ENCODE peak calls at places on chromosome X, in nine cellular contexts. One of them, this sample, is unnamed.

GRCh38 chrX:24133280-24133679 is 16.2 kb upstream of the ZFX start:
- DNase-seq in esophagus muscularis mucosa: no peak
- DNase-seq in endodermal cell: no peak
- DNase-seq in activated CD8-positive, alpha-beta T cell treated with anti-CD3 and anti-CD28 coated beads for 36 hours: no peak
- DNase-seq in sigmoid colon: no peak
- DNase-seq in WTC11: no peak
- DNase-seq in AG09319: no peak
- DNase-seq in H9: no peak
- DNase-seq in GM13976: no peak
- DNase-seq in this sample: no peak

GRCh38 chrX:20224814-20225487 is 41.8 kb downstream of the RPS6KA3 start:
- DNase-seq in esophagus muscularis mucosa: no peak
- DNase-seq in endodermal cell: no peak
- DNase-seq in activated CD8-positive, alpha-beta T cell treated with anti-CD3 and anti-CD28 coated beads for 36 hours: peak; percentile 13
- DNase-seq in sigmoid colon: no peak
- DNase-seq in WTC11: no peak
- DNase-seq in AG09319: no peak
- DNase-seq in H9: no peak
- DNase-seq in GM13976: peak; percentile 8
- DNase-seq in this sample: peak; percentile 21

GRCh38 chrX:12245650-12246645 is 107.7 kb downstream of the FRMPD4 start:
- DNase-seq in esophagus muscularis mucosa: no peak
- DNase-seq in endodermal cell: no peak
- DNase-seq in activated CD8-positive, alpha-beta T cell treated with anti-CD3 and anti-CD28 coated beads for 36 hours: no peak
- DNase-seq in sigmoid colon: no peak
- DNase-seq in WTC11: no peak
- DNase-seq in AG09319: peak; percentile 30
- DNase-seq in H9: no peak
- DNase-seq in GM13976: no peak
- DNase-seq in this sample: no peak

GRCh38 chrX:37010496-37010895 is 2.3 kb downstream of the FAM47C start:
- DNase-seq in esophagus muscularis mucosa: no peak
- DNase-seq in endodermal cell: no peak
- DNase-seq in activated CD8-positive, alpha-beta T cell treated with anti-CD3 and anti-CD28 coated beads for 36 hours: no peak
- DNase-seq in sigmoid colon: no peak
- DNase-seq in WTC11: no peak
- DNase-seq in AG09319: no peak
- DNase-seq in H9: no peak
- DNase-seq in GM13976: no peak
- DNase-seq in this sample: no peak

GRCh38 chrX:47651043-47651905 is 911 bp upstream of the ELK1 start:
- DNase-seq in esophagus muscularis mucosa: no peak
- DNase-seq in endodermal cell: no peak
- DNase-seq in activated CD8-positive, alpha-beta T cell treated with anti-CD3 and anti-CD28 coated beads for 36 hours: no peak
- DNase-seq in sigmoid colon: no peak
- DNase-seq in WTC11: no peak
- DNase-seq in AG09319: no peak
- DNase-seq in H9: no peak
- DNase-seq in GM13976: no peak
- DNase-seq in this sample: no peak

GRCh38 chrX:75156537-75156945 is 458 bp upstream of the ABCB7 start:
- DNase-seq in esophagus muscularis mucosa: no peak
- DNase-seq in endodermal cell: no peak
- DNase-seq in activated CD8-positive, alpha-beta T cell treated with anti-CD3 and anti-CD28 coated beads for 36 hours: peak; percentile 9
- DNase-seq in sigmoid colon: no peak
- DNase-seq in WTC11: no peak
- DNase-seq in AG09319: no peak
- DNase-seq in H9: no peak
- DNase-seq in GM13976: peak; percentile 7
- DNase-seq in this sample: no peak

GRCh38 chrX:46912098-46912672 is at the start of gene JADE3:
- DNase-seq in esophagus muscularis mucosa: peak; percentile 91
- DNase-seq in endodermal cell: peak; percentile 88
- DNase-seq in activated CD8-positive, alpha-beta T cell treated with anti-CD3 and anti-CD28 coated beads for 36 hours: peak; percentile 15
- DNase-seq in sigmoid colon: peak; percentile 85
- DNase-seq in WTC11: peak; percentile 70
- DNase-seq in AG09319: peak; percentile 7
- DNase-seq in H9: peak; percentile 75
- DNase-seq in GM13976: peak; percentile 67
- DNase-seq in this sample: peak; percentile 71

GRCh38 chrX:46257451-46257879 is 287.8 kb downstream of the ZNF674 start:
- DNase-seq in esophagus muscularis mucosa: no peak
- DNase-seq in endodermal cell: no peak
- DNase-seq in activated CD8-positive, alpha-beta T cell treated with anti-CD3 and anti-CD28 coated beads for 36 hours: peak; percentile 4
- DNase-seq in sigmoid colon: no peak
- DNase-seq in WTC11: no peak
- DNase-seq in AG09319: no peak
- DNase-seq in H9: no peak
- DNase-seq in GM13976: no peak
- DNase-seq in this sample: no peak

GRCh38 chrX:79138658-79139241 is 5.7 kb upstream of the GPR174 start:
- DNase-seq in esophagus muscularis mucosa: no peak
- DNase-seq in endodermal cell: no peak
- DNase-seq in activated CD8-positive, alpha-beta T cell treated with anti-CD3 and anti-CD28 coated beads for 36 hours: no peak
- DNase-seq in sigmoid colon: no peak
- DNase-seq in WTC11: no peak
- DNase-seq in AG09319: no peak
- DNase-seq in H9: no peak
- DNase-seq in GM13976: peak; percentile 34
- DNase-seq in this sample: peak; percentile 18

GRCh38 chrX:48938721-48939416 is 18.5 kb downstream of the OTUD5 start:
- DNase-seq in esophagus muscularis mucosa: no peak
- DNase-seq in endodermal cell: no peak
- DNase-seq in activated CD8-positive, alpha-beta T cell treated with anti-CD3 and anti-CD28 coated beads for 36 hours: peak; percentile 87
- DNase-seq in sigmoid colon: no peak
- DNase-seq in WTC11: no peak
- DNase-seq in AG09319: no peak
- DNase-seq in H9: no peak
- DNase-seq in GM13976: peak; percentile 53
- DNase-seq in this sample: no peak

GRCh38 chrX:40922307-40922706 is 162.9 kb upstream of the USP9X start:
- DNase-seq in esophagus muscularis mucosa: no peak
- DNase-seq in endodermal cell: peak; percentile 83
- DNase-seq in activated CD8-positive, alpha-beta T cell treated with anti-CD3 and anti-CD28 coated beads for 36 hours: no peak
- DNase-seq in sigmoid colon: no peak
- DNase-seq in WTC11: peak; percentile 13
- DNase-seq in AG09319: no peak
- DNase-seq in H9: peak; percentile 71
- DNase-seq in GM13976: no peak
- DNase-seq in this sample: no peak

DNA sequence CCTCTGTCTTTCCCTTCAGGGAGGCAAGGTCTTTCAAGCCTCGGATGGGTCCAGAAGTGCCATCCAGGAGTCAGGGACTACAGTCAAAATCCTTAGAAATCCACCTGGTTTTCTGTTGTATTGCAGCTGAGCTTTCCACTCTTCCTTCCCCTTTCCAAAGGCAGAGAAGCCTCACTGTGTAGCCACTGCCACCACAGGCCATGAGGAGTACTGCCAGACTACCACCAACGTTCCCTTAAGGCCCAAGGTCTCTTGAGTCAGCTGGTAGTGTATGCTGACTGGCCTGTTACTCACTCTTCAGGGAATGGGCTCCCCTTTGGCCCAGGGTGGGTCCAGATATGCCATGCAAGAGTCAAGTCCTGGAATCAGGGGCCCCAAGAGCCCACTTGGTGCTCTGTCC is 1454.1 kb downstream of the PCDH19 start:
- DNase-seq in esophagus muscularis mucosa: no peak
- DNase-seq in endodermal cell: peak; percentile 86
- DNase-seq in activated CD8-positive, alpha-beta T cell treated with anti-CD3 and anti-CD28 coated beads for 36 hours: no peak
- DNase-seq in sigmoid colon: no peak
- DNase-seq in WTC11: peak; percentile 19
- DNase-seq in AG09319: no peak
- DNase-seq in H9: peak; percentile 74
- DNase-seq in GM13976: no peak
- DNase-seq in this sample: no peak
- TF ChIP-seq CTCF in esophagus muscularis mucosa: no peak
- TF ChIP-seq CTCF in endodermal cell: peak; percentile 69
- TF ChIP-seq CTCF in activated CD8-positive, alpha-beta T cell treated with anti-CD3 and anti-CD28 coated beads for 36 hours: no peak
- TF ChIP-seq CTCF in sigmoid colon: no peak
- TF ChIP-seq CTCF in WTC11: no peak
- TF ChIP-seq CTCF in AG09319: no peak
- TF ChIP-seq CTCF in H9: peak; percentile 68
- TF ChIP-seq CTCF in GM13976: no peak
- TF ChIP-seq CTCF in this sample: no peak

DNA sequence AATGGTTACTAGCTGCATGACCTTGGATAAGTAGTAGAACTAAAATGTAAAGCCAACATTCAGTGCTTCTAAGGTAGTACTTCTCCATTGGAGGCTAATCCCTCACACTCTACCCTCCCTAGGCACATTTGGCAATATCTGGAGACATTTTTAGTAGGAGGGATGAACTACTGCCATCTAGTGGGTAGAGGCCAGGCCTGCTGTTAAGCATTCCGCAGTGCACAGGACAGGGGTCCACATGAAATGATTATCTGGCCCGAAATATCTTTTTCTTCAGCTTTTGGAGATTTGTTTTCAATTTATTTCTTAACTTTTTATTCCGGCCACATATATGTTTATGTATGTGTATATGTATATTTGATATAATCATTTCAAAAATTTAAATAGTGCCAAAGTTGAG is 36.0 kb upstream of the SPANXC start:
- DNase-seq in esophagus muscularis mucosa: no peak
- DNase-seq in endodermal cell: peak; percentile 68
- DNase-seq in activated CD8-positive, alpha-beta T cell treated with anti-CD3 and anti-CD28 coated beads for 36 hours: peak; percentile 6
- DNase-seq in sigmoid colon: no peak
- DNase-seq in WTC11: peak; percentile 7
- DNase-seq in AG09319: no peak
- DNase-seq in H9: peak; percentile 30
- DNase-seq in GM13976: no peak
- DNase-seq in this sample: no peak
- TF ChIP-seq CTCF in esophagus muscularis mucosa: peak; percentile 34
- TF ChIP-seq CTCF in endodermal cell: peak; percentile 84
- TF ChIP-seq CTCF in activated CD8-positive, alpha-beta T cell treated with anti-CD3 and anti-CD28 coated beads for 36 hours: no peak
- TF ChIP-seq CTCF in sigmoid colon: no peak
- TF ChIP-seq CTCF in WTC11: peak; percentile 19
- TF ChIP-seq CTCF in AG09319: peak; percentile 64
- TF ChIP-seq CTCF in H9: peak; percentile 76
- TF ChIP-seq CTCF in GM13976: peak; percentile 24
- TF ChIP-seq CTCF in this sample: peak; percentile 64

GRCh38 chrX:18714910-18715309 is 7.5 kb downstream of the PPEF1 start:
- DNase-seq in esophagus muscularis mucosa: no peak
- DNase-seq in endodermal cell: no peak
- DNase-seq in activated CD8-positive, alpha-beta T cell treated with anti-CD3 and anti-CD28 coated beads for 36 hours: no peak
- DNase-seq in sigmoid colon: no peak
- DNase-seq in WTC11: no peak
- DNase-seq in AG09319: no peak
- DNase-seq in H9: no peak
- DNase-seq in GM13976: no peak
- DNase-seq in this sample: no peak

GRCh38 chrX:18722500-18723071 is 15.1 kb downstream of the PPEF1 start:
- DNase-seq in esophagus muscularis mucosa: no peak
- DNase-seq in endodermal cell: no peak
- DNase-seq in activated CD8-positive, alpha-beta T cell treated with anti-CD3 and anti-CD28 coated beads for 36 hours: no peak
- DNase-seq in sigmoid colon: no peak
- DNase-seq in WTC11: no peak
- DNase-seq in AG09319: no peak
- DNase-seq in H9: no peak
- DNase-seq in GM13976: no peak
- DNase-seq in this sample: no peak

GRCh38 chrX:18721683-18722499 is 14.4 kb downstream of the PPEF1 start:
- DNase-seq in esophagus muscularis mucosa: no peak
- DNase-seq in endodermal cell: no peak
- DNase-seq in activated CD8-positive, alpha-beta T cell treated with anti-CD3 and anti-CD28 coated beads for 36 hours: no peak
- DNase-seq in sigmoid colon: no peak
- DNase-seq in WTC11: no peak
- DNase-seq in AG09319: no peak
- DNase-seq in H9: no peak
- DNase-seq in GM13976: no peak
- DNase-seq in this sample: no peak

GRCh38 chrX:18725316-18725943 is 18.0 kb downstream of the PPEF1 start:
- DNase-seq in esophagus muscularis mucosa: no peak
- DNase-seq in endodermal cell: peak; percentile 47
- DNase-seq in activated CD8-positive, alpha-beta T cell treated with anti-CD3 and anti-CD28 coated beads for 36 hours: no peak
- DNase-seq in sigmoid colon: no peak
- DNase-seq in WTC11: no peak
- DNase-seq in AG09319: no peak
- DNase-seq in H9: peak; percentile 36
- DNase-seq in GM13976: no peak
- DNase-seq in this sample: no peak

GRCh38 chrX:18719852-18720251 is 12.4 kb downstream of the PPEF1 start:
- DNase-seq in esophagus muscularis mucosa: no peak
- DNase-seq in endodermal cell: no peak
- DNase-seq in activated CD8-positive, alpha-beta T cell treated with anti-CD3 and anti-CD28 coated beads for 36 hours: no peak
- DNase-seq in sigmoid colon: no peak
- DNase-seq in WTC11: no peak
- DNase-seq in AG09319: no peak
- DNase-seq in H9: no peak
- DNase-seq in GM13976: no peak
- DNase-seq in this sample: no peak
- TF ChIP-seq CTCF in esophagus muscularis mucosa: no peak
- TF ChIP-seq CTCF in endodermal cell: no peak
- TF ChIP-seq CTCF in activated CD8-positive, alpha-beta T cell treated with anti-CD3 and anti-CD28 coated beads for 36 hours: no peak
- TF ChIP-seq CTCF in sigmoid colon: no peak
- TF ChIP-seq CTCF in WTC11: no peak
- TF ChIP-seq CTCF in AG09319: no peak
- TF ChIP-seq CTCF in H9: no peak
- TF ChIP-seq CTCF in GM13976: no peak
- TF ChIP-seq CTCF in this sample: no peak

GRCh38 chrX:148885203-148885602 is 384.8 kb downstream of the AFF2 start:
- DNase-seq in esophagus muscularis mucosa: no peak
- DNase-seq in endodermal cell: peak; percentile 45
- DNase-seq in activated CD8-positive, alpha-beta T cell treated with anti-CD3 and anti-CD28 coated beads for 36 hours: no peak
- DNase-seq in sigmoid colon: no peak
- DNase-seq in WTC11: no peak
- DNase-seq in AG09319: no peak
- DNase-seq in H9: no peak
- DNase-seq in GM13976: no peak
- DNase-seq in this sample: no peak
- TF ChIP-seq CTCF in esophagus muscularis mucosa: no peak
- TF ChIP-seq CTCF in endodermal cell: peak; percentile 54
- TF ChIP-seq CTCF in activated CD8-positive, alpha-beta T cell treated with anti-CD3 and anti-CD28 coated beads for 36 hours: no peak
- TF ChIP-seq CTCF in sigmoid colon: no peak
- TF ChIP-seq CTCF in WTC11: no peak
- TF ChIP-seq CTCF in AG09319: no peak
- TF ChIP-seq CTCF in H9: no peak
- TF ChIP-seq CTCF in GM13976: no peak
- TF ChIP-seq CTCF in this sample: no peak

GRCh38 chrX:38095971-38096529 is 89.7 kb downstream of the SYTL5 start:
- DNase-seq in esophagus muscularis mucosa: no peak
- DNase-seq in endodermal cell: no peak
- DNase-seq in activated CD8-positive, alpha-beta T cell treated with anti-CD3 and anti-CD28 coated beads for 36 hours: no peak
- DNase-seq in sigmoid colon: no peak
- DNase-seq in WTC11: no peak
- DNase-seq in AG09319: no peak
- DNase-seq in H9: no peak
- DNase-seq in GM13976: no peak
- DNase-seq in this sample: no peak
- TF ChIP-seq CTCF in esophagus muscularis mucosa: no peak
- TF ChIP-seq CTCF in endodermal cell: no peak
- TF ChIP-seq CTCF in activated CD8-positive, alpha-beta T cell treated with anti-CD3 and anti-CD28 coated beads for 36 hours: no peak
- TF ChIP-seq CTCF in sigmoid colon: no peak
- TF ChIP-seq CTCF in WTC11: no peak
- TF ChIP-seq CTCF in AG09319: no peak
- TF ChIP-seq CTCF in H9: no peak
- TF ChIP-seq CTCF in GM13976: no peak
- TF ChIP-seq CTCF in this sample: no peak

DNA sequence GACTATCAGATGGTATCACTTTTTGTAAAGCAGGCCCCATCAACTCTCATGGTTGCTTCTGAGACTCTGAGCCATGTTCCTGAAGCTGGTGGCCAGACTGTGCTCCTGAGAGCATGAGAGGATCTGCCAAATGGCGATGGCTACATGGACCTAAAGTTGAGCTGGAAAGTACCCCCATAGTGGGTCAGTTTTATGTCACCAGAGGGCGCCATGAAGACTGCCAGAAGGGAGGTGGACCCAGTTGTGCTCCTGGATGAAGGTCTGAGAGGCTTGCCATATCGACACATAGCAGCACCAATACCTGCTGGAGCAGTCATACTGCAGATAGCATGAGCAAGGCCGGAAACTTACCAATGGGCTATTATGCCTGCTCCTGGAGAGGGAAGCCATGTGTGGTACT is 105.7 kb downstream of the SLITRK2 start:
- DNase-seq in esophagus muscularis mucosa: no peak
- DNase-seq in endodermal cell: peak; percentile 77
- DNase-seq in activated CD8-positive, alpha-beta T cell treated with anti-CD3 and anti-CD28 coated beads for 36 hours: no peak
- DNase-seq in sigmoid colon: no peak
- DNase-seq in WTC11: no peak
- DNase-seq in AG09319: no peak
- DNase-seq in H9: peak; percentile 43
- DNase-seq in GM13976: no peak
- DNase-seq in this sample: no peak
- TF ChIP-seq CTCF in esophagus muscularis mucosa: no peak
- TF ChIP-seq CTCF in endodermal cell: peak; percentile 49
- TF ChIP-seq CTCF in activated CD8-positive, alpha-beta T cell treated with anti-CD3 and anti-CD28 coated beads for 36 hours: no peak
- TF ChIP-seq CTCF in sigmoid colon: no peak
- TF ChIP-seq CTCF in WTC11: no peak
- TF ChIP-seq CTCF in AG09319: no peak
- TF ChIP-seq CTCF in H9: peak; percentile 49
- TF ChIP-seq CTCF in GM13976: no peak
- TF ChIP-seq CTCF in this sample: no peak